ENCODE peak calls at places on chromosomes 1 and 21, in four cellular contexts. D, V, E and N are unnamed samples.

GRCh38 chr1:22654692-22655091 is 1.7 kb downstream of the C1QB start:
- DNase-seq in D (no peak), V (peak), E (no peak), N (peak)

GRCh38 chr1:231612393-231613089 is 14.0 kb upstream of the DISC1 start:
- DNase-seq in V (no peak), E (no peak), D (no peak), N (no peak)

GRCh38 chr21:35222021-35222420 is 172.9 kb upstream of the RUNX1 start:
- DNase-seq in D (no peak), E (no peak), V (no peak), N (no peak)

GRCh38 chr1:41861509-41862410 is 57.0 kb downstream of the HIVEP3 start:
- DNase-seq in D (no peak), V (peak), E (no peak), N (no peak)

GRCh38 chr1:41844781-41845180 is 73.9 kb downstream of the HIVEP3 start:
- DNase-seq in E (no peak), V (no peak), D (no peak), N (no peak)

GRCh38 chr1:218069180-218069579 is 215.9 kb upstream of the RRP15 start:
- DNase-seq in D (no peak), V (no peak), E (no peak), N (no peak)

GRCh38 chr1:41361495-41362356 is 492 bp downstream of the FOXO6 start:
- DNase-seq in D (peak), V (no peak), E (peak), N (peak)

GRCh38 chr1:29835486-29836273 is 599.4 kb downstream of the PTPRU start:
- DNase-seq in D (no peak), E (no peak), V (no peak), N (no peak)

GRCh38 chr1:1616045-1616821 is 933 bp downstream of the MIB2 start:
- DNase-seq in D (peak), E (peak), V (no peak), N (peak)

DNA sequence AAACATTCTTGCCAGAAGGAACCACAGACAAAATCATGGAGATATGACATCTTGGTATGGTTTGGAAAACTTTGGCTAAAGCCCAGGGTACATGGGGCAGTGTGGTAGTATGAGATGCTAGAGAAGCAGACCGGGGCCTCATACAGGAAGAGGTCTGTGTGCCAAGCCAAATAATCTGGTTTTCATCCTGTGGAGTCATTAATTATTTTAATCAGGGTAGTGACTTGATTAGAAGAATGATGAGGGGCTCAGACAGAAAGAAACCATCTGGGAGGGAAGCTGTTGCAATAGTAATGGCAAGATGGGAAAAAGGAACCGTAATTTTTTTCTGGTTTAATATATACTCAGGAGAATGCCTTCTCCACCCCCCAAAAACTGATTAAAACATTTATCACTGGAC is 318.0 kb downstream of the BRINP2 start:
- DNase-seq in D (no peak), E (no peak), V (no peak), N (no peak)
- TF ChIP-seq JUN in D (no peak), E (no peak), V (no peak), N (no peak)

GRCh38 chr1:200363200-200363933 is 46.5 kb downstream of the ZNF281 start:
- DNase-seq in V (no peak), E (no peak), D (peak), N (no peak)

GRCh38 chr1:200365897-200366426 is 43.9 kb downstream of the ZNF281 start:
- DNase-seq in E (peak), V (peak), D (no peak), N (no peak)

GRCh38 chr1:200366577-200367253 is 43.1 kb downstream of the ZNF281 start:
- DNase-seq in E (no peak), D (no peak), V (peak), N (no peak)

GRCh38 chr1:200364121-200364759 is 45.6 kb downstream of the ZNF281 start:
- DNase-seq in D (peak), E (no peak), V (peak), N (peak)

DNA sequence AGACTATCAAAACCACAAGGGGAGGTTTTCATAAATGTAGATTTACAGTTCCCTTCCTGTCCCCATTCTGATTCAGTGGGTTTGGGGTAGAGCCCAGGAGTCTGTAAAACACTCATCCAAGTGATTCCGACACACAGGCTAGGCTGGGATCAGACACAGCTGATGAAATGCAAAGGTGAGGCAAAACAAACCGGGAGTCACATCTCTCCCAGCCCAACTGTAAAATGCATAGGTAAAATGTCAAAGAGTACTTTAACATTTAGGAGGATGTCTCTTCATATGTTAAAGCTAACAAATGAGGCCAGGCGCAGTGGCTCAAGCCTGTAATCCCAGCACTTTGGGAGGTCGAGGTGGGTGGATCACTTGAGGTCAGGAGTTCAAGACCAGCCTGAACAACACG is 45.0 kb downstream of the ZNF281 start:
- DNase-seq in V (no peak), E (peak), D (no peak), N (no peak)
- TF ChIP-seq JUN in V (no peak), E (no peak), D (no peak), N (no peak)

DNA sequence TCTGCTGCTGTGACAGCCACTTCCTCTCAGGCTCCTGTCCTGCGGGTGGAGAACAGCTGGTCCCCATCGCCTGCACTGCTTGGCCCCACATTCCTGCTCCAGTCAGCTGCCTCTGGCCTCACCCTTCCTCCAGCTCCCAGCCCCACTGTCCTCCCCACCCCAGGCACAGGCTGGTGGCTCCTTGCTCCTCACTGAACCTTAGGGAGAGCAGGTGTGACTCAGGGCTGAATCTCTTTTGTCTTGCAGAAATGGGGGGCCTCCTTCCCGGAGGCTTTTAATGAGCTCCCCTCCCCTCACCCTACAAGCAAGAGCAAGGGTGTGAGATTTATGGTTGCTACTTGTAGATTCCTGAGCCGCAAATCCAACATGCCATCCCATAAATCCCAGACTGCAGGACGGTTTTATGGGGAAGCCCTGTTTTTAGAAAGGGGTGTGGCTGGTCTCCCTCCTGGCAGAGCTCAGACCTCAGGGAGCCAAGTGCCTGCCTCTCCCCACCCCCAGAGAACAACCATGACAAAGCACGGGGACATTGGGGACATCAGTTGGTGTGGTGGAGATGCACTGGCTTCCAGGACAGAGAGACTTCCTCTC is 15.2 kb downstream of the CDK18 start:
- DNase-seq in E (no peak), D (no peak), V (no peak), N (no peak)
- TF ChIP-seq JUN in E (no peak), D (no peak), V (no peak), N (no peak)

GRCh38 chr21:37165606-37166005 is 92.6 kb downstream of the TTC3 start:
- DNase-seq in D (no peak), V (no peak), E (no peak), N (no peak)

GRCh38 chr21:37159949-37160348 is 86.9 kb downstream of the TTC3 start:
- DNase-seq in V (no peak), D (no peak), E (no peak), N (no peak)

GRCh38 chr21:37168666-37169065 is 95.6 kb downstream of the TTC3 start:
- DNase-seq in V (no peak), D (no peak), E (no peak), N (no peak)

GRCh38 chr21:37166733-37167132 is 93.7 kb downstream of the TTC3 start:
- DNase-seq in D (peak), V (peak), E (no peak), N (no peak)

DNA sequence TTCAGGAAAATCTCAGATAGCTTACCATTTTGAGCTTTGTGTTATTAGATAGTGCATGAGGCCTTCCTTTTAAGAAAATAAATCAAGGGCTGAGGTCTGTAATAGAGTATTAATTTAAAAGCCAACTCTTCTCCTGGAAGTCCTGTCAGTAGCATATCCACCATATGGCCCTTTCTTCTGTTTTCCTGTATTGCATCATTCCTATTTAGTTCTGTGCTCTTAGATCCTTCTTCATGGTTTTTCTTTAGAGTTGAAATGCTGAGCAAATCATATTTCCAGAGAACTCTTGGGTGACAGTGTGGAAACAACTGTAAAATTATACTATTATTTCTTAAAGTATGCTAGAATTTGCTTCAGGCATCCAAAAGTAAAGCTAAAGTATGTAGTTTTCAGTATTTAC is 91.7 kb downstream of the TTC3 start:
- DNase-seq in D (no peak), E (no peak), V (no peak), N (no peak)
- TF ChIP-seq JUN in D (no peak), E (no peak), V (no peak), N (no peak)

DNA sequence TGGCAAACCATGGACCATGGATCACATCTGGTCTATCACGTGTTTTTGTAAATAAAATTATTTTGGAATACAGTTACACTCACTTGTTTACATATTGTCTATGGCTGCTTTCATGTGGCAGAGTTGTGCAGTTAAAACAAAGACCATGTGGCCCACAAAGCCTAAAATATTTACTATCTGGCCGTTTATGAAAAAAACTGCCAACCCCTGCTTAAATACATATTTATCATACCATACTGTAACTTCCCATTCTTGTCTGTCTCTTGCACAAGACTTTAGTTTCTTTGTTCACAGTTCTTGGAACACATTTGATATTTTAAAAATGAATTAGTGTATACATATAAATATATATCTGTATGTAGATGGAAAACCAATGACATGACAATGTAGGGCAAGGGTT is 141.5 kb downstream of the PAPPA2 start:
- DNase-seq in E (no peak), D (no peak), V (no peak), N (no peak)
- TF ChIP-seq JUN in E (no peak), D (no peak), V (no peak), N (no peak)

GRCh38 chr21:41816583-41817165 is 49.8 kb upstream of the RIPK4 start:
- DNase-seq in D (peak), V (peak), E (peak), N (peak)
- TF ChIP-seq JUN in D (no peak), V (no peak), E (no peak), N (no peak)